ENCODE peak calls at places on chromosomes 11 and 22, in six cellular contexts. One of them, this sample, is unnamed.
A peak's percentile ranks its signal among the peaks of the same experiment; 100 is the strongest.

GRCh38 chr22:41939981-41940852 is 6.7 kb downstream of the CENPM start:
- DNase-seq in SK-N-SH: no peak
- DNase-seq in sigmoid colon: no peak
- DNase-seq in stomach: peak; percentile 83
- DNase-seq in ovary: no peak
- DNase-seq in A549: no peak
- DNase-seq in this sample: peak; percentile 60

GRCh38 chr11:17978553-17979287 is 34.1 kb downstream of the SERGEF start:
- DNase-seq in sigmoid colon: no peak
- DNase-seq in stomach: peak; percentile 43
- DNase-seq in ovary: peak; percentile 22
- DNase-seq in SK-N-SH: peak; percentile 61
- DNase-seq in A549: peak; percentile 72
- DNase-seq in this sample: peak; percentile 20

GRCh38 chr22:35399114-35399677 is 744 bp upstream of the MCM5 start:
- DNase-seq in stomach: no peak
- DNase-seq in ovary: peak; percentile 51
- DNase-seq in SK-N-SH: peak; percentile 76
- DNase-seq in A549: no peak
- DNase-seq in sigmoid colon: no peak
- DNase-seq in this sample: no peak

GRCh38 chr11:77188323-77188911 is 60.4 kb downstream of the MYO7A start:
- DNase-seq in sigmoid colon: peak; percentile 83
- DNase-seq in ovary: peak; percentile 88
- DNase-seq in SK-N-SH: peak; percentile 90
- DNase-seq in A549: peak; percentile 94
- DNase-seq in stomach: peak; percentile 87
- DNase-seq in this sample: no peak

GRCh38 chr11:44624761-44625221 is 59.3 kb downstream of the CD82 start:
- DNase-seq in A549: no peak
- DNase-seq in SK-N-SH: no peak
- DNase-seq in ovary: peak; percentile 4
- DNase-seq in stomach: peak; percentile 13
- DNase-seq in sigmoid colon: peak; percentile 39
- DNase-seq in this sample: no peak

GRCh38 chr11:36750349-36750748 is 152.3 kb upstream of the RAG2 start:
- DNase-seq in sigmoid colon: no peak
- DNase-seq in SK-N-SH: no peak
- DNase-seq in ovary: no peak
- DNase-seq in A549: no peak
- DNase-seq in stomach: no peak
- DNase-seq in this sample: no peak

GRCh38 chr11:8250981-8251620 is 12.6 kb downstream of the LMO1 start:
- DNase-seq in sigmoid colon: peak; percentile 40
- DNase-seq in ovary: no peak
- DNase-seq in SK-N-SH: no peak
- DNase-seq in stomach: no peak
- DNase-seq in A549: no peak
- DNase-seq in this sample: peak; percentile 10

GRCh38 chr22:45125198-45125597 is 38.5 kb upstream of the NUP50 start:
- DNase-seq in ovary: no peak
- DNase-seq in stomach: no peak
- DNase-seq in SK-N-SH: no peak
- DNase-seq in sigmoid colon: no peak
- DNase-seq in A549: no peak
- DNase-seq in this sample: no peak

GRCh38 chr11:7696424-7696823 is 9.9 kb downstream of the OVCH2 start:
- DNase-seq in ovary: no peak
- DNase-seq in stomach: no peak
- DNase-seq in sigmoid colon: no peak
- DNase-seq in SK-N-SH: no peak
- DNase-seq in A549: no peak
- DNase-seq in this sample: no peak

GRCh38 chr11:134574947-134575346 is 162.9 kb upstream of the B3GAT1 start:
- DNase-seq in stomach: no peak
- DNase-seq in A549: no peak
- DNase-seq in SK-N-SH: no peak
- DNase-seq in sigmoid colon: peak; percentile 22
- DNase-seq in ovary: no peak
- DNase-seq in this sample: no peak

GRCh38 chr11:3984896-3985295 is 109.7 kb upstream of the RRM1 start:
- DNase-seq in SK-N-SH: peak; percentile 27
- DNase-seq in A549: no peak
- DNase-seq in stomach: no peak
- DNase-seq in ovary: no peak
- DNase-seq in sigmoid colon: no peak
- DNase-seq in this sample: no peak

GRCh38 chr22:32693102-32693501 is 108.4 kb upstream of the TIMP3 start:
- DNase-seq in A549: no peak
- DNase-seq in ovary: no peak
- DNase-seq in sigmoid colon: no peak
- DNase-seq in stomach: no peak
- DNase-seq in SK-N-SH: no peak
- DNase-seq in this sample: no peak

GRCh38 chr22:49308300-49308699 is 519.4 kb downstream of the BRD1 start:
- DNase-seq in stomach: peak; percentile 18
- DNase-seq in sigmoid colon: peak; percentile 6
- DNase-seq in A549: no peak
- DNase-seq in SK-N-SH: no peak
- DNase-seq in ovary: no peak
- DNase-seq in this sample: no peak

GRCh38 chr22:30054764-30055069 is 25.5 kb upstream of the HORMAD2 start:
- DNase-seq in SK-N-SH: peak; percentile 46
- DNase-seq in A549: no peak
- DNase-seq in sigmoid colon: no peak
- DNase-seq in stomach: peak; percentile 65
- DNase-seq in ovary: no peak
- DNase-seq in this sample: no peak

GRCh38 chr11:10659339-10660216 is 34.0 kb downstream of the IRAG1 start:
- DNase-seq in stomach: no peak
- DNase-seq in ovary: no peak
- DNase-seq in A549: peak; percentile 55
- DNase-seq in sigmoid colon: peak; percentile 88
- DNase-seq in SK-N-SH: no peak
- DNase-seq in this sample: peak; percentile 76

GRCh38 chr11:2314136-2314524 is 12.3 kb downstream of the TSPAN32 start:
- DNase-seq in stomach: no peak
- DNase-seq in sigmoid colon: no peak
- DNase-seq in A549: no peak
- DNase-seq in ovary: no peak
- DNase-seq in SK-N-SH: no peak
- DNase-seq in this sample: no peak

GRCh38 chr11:59216654-59217640 is 4.2 kb upstream of the MPEG1 start:
- DNase-seq in stomach: peak; percentile 40
- DNase-seq in SK-N-SH: no peak
- DNase-seq in A549: no peak
- DNase-seq in sigmoid colon: peak; percentile 79
- DNase-seq in ovary: no peak
- DNase-seq in this sample: peak; percentile 67

GRCh38 chr11:72551571-72551970 is 117.2 kb upstream of the CLPB start:
- DNase-seq in A549: no peak
- DNase-seq in sigmoid colon: no peak
- DNase-seq in stomach: no peak
- DNase-seq in SK-N-SH: no peak
- DNase-seq in ovary: no peak
- DNase-seq in this sample: no peak

GRCh38 chr22:26430600-26430999 is 1.5 kb downstream of the ASPHD2 start:
- DNase-seq in A549: no peak
- DNase-seq in stomach: no peak
- DNase-seq in SK-N-SH: no peak
- DNase-seq in sigmoid colon: no peak
- DNase-seq in ovary: no peak
- DNase-seq in this sample: no peak

GRCh38 chr11:117220568-117220967 is 11.3 kb downstream of the PCSK7 start:
- DNase-seq in ovary: peak; percentile 64
- DNase-seq in SK-N-SH: no peak
- DNase-seq in stomach: no peak
- DNase-seq in sigmoid colon: peak; percentile 94
- DNase-seq in A549: no peak
- DNase-seq in this sample: no peak
- TF ChIP-seq EP300 in ovary: no peak
- TF ChIP-seq EP300 in SK-N-SH: no peak
- TF ChIP-seq EP300 in stomach: peak; percentile 54
- TF ChIP-seq EP300 in sigmoid colon: peak; percentile 56
- TF ChIP-seq EP300 in A549: no peak
- TF ChIP-seq EP300 in this sample: no peak

GRCh38 chr22:19889951-19890350 is 35.3 kb upstream of the GNB1L start:
- DNase-seq in ovary: no peak
- DNase-seq in A549: no peak
- DNase-seq in stomach: no peak
- DNase-seq in sigmoid colon: no peak
- DNase-seq in SK-N-SH: no peak
- DNase-seq in this sample: peak; percentile 68

GRCh38 chr22:19892249-19892879 is 37.7 kb upstream of the GNB1L start:
- DNase-seq in ovary: peak; percentile 79
- DNase-seq in sigmoid colon: no peak
- DNase-seq in stomach: no peak
- DNase-seq in SK-N-SH: peak; percentile 79
- DNase-seq in A549: no peak
- DNase-seq in this sample: peak; percentile 77

GRCh38 chr22:19892925-19893324 is 38.3 kb upstream of the GNB1L start:
- DNase-seq in ovary: no peak
- DNase-seq in sigmoid colon: no peak
- DNase-seq in stomach: no peak
- DNase-seq in A549: no peak
- DNase-seq in SK-N-SH: no peak
- DNase-seq in this sample: no peak

GRCh38 chr22:19890502-19891349 is 36.1 kb upstream of the GNB1L start:
- DNase-seq in ovary: no peak
- DNase-seq in A549: no peak
- DNase-seq in SK-N-SH: peak; percentile 60
- DNase-seq in sigmoid colon: no peak
- DNase-seq in stomach: no peak
- DNase-seq in this sample: no peak

GRCh38 chr22:19891350-19892248 is 36.9 kb upstream of the GNB1L start:
- DNase-seq in SK-N-SH: peak; percentile 89
- DNase-seq in sigmoid colon: no peak
- DNase-seq in ovary: no peak
- DNase-seq in A549: no peak
- DNase-seq in stomach: no peak
- DNase-seq in this sample: peak; percentile 84
- TF ChIP-seq EP300 in SK-N-SH: peak; percentile 90
- TF ChIP-seq EP300 in sigmoid colon: no peak
- TF ChIP-seq EP300 in ovary: no peak
- TF ChIP-seq EP300 in A549: no peak
- TF ChIP-seq EP300 in stomach: no peak
- TF ChIP-seq EP300 in this sample: no peak

DNA sequence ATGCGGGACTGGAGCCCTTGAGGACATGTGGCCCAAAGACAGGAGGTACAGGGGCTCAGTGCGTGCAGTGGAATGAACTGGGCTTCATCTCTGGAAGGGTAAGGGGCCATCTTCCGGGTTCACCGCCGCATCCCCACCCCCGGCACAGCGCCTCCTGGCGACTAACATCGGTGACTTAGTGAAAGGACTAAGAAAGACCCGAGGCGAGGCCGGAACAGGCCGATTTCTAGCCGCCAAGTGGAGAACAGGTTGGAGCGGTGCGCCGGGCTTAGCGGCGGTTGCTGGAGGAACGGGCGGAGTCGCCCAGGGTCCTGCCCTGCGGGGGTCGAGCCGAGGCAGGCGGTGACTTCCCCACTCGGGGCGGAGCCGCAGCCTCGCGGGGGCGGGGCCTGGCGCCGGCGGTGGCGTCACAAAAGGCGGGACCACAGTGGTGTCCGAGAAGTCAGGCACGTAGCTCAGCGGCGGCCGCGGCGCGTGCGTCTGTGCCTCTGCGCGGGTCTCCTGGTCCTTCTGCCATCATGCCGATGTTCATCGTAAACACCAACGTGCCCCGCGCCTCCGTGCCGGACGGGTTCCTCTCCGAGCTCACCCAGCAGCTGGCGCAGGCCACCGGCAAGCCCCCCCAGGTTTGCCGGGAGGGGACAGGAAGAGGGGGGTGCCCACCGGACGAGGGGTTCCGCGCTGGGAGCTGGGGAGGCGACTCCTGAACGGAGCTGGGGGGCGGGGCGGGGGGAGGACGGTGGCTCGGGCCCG is at the start of gene MIF:
- DNase-seq in sigmoid colon: peak; percentile 96
- DNase-seq in SK-N-SH: peak; percentile 98
- DNase-seq in stomach: peak; percentile 97
- DNase-seq in A549: peak; percentile 73
- DNase-seq in ovary: peak; percentile 99
- DNase-seq in this sample: peak; percentile 95
- TF ChIP-seq EP300 in sigmoid colon: no peak
- TF ChIP-seq EP300 in SK-N-SH: no peak
- TF ChIP-seq EP300 in stomach: no peak
- TF ChIP-seq EP300 in A549: no peak
- TF ChIP-seq EP300 in ovary: peak; percentile 18
- TF ChIP-seq EP300 in this sample: peak; percentile 27

GRCh38 chr22:37519268-37520195 is at the start of gene CARD10:
- DNase-seq in stomach: peak; percentile 68
- DNase-seq in sigmoid colon: no peak
- DNase-seq in A549: peak; percentile 28
- DNase-seq in SK-N-SH: peak; percentile 89
- DNase-seq in ovary: peak; percentile 60
- DNase-seq in this sample: no peak
- TF ChIP-seq EP300 in stomach: no peak
- TF ChIP-seq EP300 in sigmoid colon: no peak
- TF ChIP-seq EP300 in A549: no peak
- TF ChIP-seq EP300 in SK-N-SH: no peak
- TF ChIP-seq EP300 in ovary: no peak
- TF ChIP-seq EP300 in this sample: no peak

DNA sequence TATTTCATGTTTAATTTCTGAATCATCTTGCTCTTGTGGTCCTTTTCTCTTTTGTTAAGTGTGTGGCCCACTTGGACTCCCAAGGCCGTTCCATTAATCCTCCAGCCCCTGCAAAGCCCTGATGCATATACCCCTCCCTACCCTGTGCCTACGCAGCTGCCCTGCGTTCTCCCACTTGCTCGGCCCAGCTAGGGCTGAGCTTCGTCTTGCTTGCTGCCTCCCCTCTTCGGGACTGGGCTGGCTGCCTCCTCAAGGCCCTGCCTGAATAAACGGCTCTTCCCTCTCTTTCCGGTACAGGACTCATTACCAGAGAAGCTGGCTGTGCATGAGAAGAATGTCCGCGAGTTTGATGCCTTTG is 28.5 kb downstream of the ARHGAP1 start:
- DNase-seq in stomach: no peak
- DNase-seq in A549: no peak
- DNase-seq in ovary: no peak
- DNase-seq in SK-N-SH: no peak
- DNase-seq in sigmoid colon: peak; percentile 40
- DNase-seq in this sample: no peak
- TF ChIP-seq EP300 in stomach: no peak
- TF ChIP-seq EP300 in A549: no peak
- TF ChIP-seq EP300 in ovary: no peak
- TF ChIP-seq EP300 in SK-N-SH: no peak
- TF ChIP-seq EP300 in sigmoid colon: no peak
- TF ChIP-seq EP300 in this sample: no peak